ENCODE peak calls at places on chromosomes 16 and 17, in nine cellular contexts. H, P, R, U, D, A, O, K and L are unnamed samples.

GRCh38 chr16:23549938-23550337 is 7.2 kb downstream of the EARS2 start:
- DNase-seq in H (no peak), P (no peak), R (no peak), U (no peak), D (no peak), A (no peak), O (no peak), K (no peak), L (no peak)

GRCh38 chr16:48282636-48283263 is 35.4 kb upstream of the ABCC11 start:
- DNase-seq in H (no peak), P (no peak), R (no peak), U (no peak), D (no peak), A (no peak), O (no peak), K (no peak), L (no peak)

GRCh38 chr17:47224971-47225370 is 15.8 kb downstream of the MYL4 start:
- DNase-seq in H (no peak), P (no peak), R (no peak), U (no peak), D (no peak), A (no peak), O (no peak), K (no peak), L (no peak)

GRCh38 chr16:84085271-84085667 is 31.5 kb downstream of the MBTPS1 start:
- DNase-seq in H (no peak), P (no peak), R (no peak), U (no peak), D (no peak), A (no peak), O (no peak), K (no peak), L (no peak)

GRCh38 chr16:75198135-75198600 is 8.8 kb downstream of the CTRB2 start:
- DNase-seq in H (no peak), P (no peak), R (no peak), U (no peak), D (no peak), A (no peak), O (no peak), K (peak; percentile 16), L (peak; percentile 33)

GRCh38 chr17:30519707-30520106 is 42.5 kb downstream of the GOSR1 start:
- DNase-seq in H (no peak), P (no peak), R (no peak), U (no peak), D (peak; percentile 78), A (no peak), O (no peak), K (peak; percentile 80), L (no peak)

GRCh38 chr16:50366126-50366525 is 2.7 kb downstream of the BRD7 start:
- DNase-seq in H (no peak), P (no peak), R (no peak), U (no peak), D (no peak), A (no peak), O (no peak), K (no peak), L (no peak)

GRCh38 chr17:64442550-64442971 is 6.4 kb upstream of the MILR1 start:
- DNase-seq in H (no peak), P (no peak), R (no peak), U (no peak), D (no peak), A (no peak), O (no peak), K (peak; percentile 41), L (peak; percentile 50)

GRCh38 chr17:37361543-37361942 is 14.2 kb upstream of the C17orf78 start:
- DNase-seq in H (no peak), P (no peak), R (no peak), U (no peak), D (no peak), A (no peak), O (no peak), K (no peak), L (no peak)

GRCh38 chr17:68600123-68600880 is 865 bp downstream of the FAM20A start:
- DNase-seq in H (no peak), P (peak; percentile 42), R (no peak), U (no peak), D (no peak), A (no peak), O (no peak), K (no peak), L (no peak)

GRCh38 chr16:66856184-66856730 is 12.0 kb downstream of the CA7 start:
- DNase-seq in H (no peak), P (no peak), R (no peak), U (no peak), D (no peak), A (no peak), O (no peak), K (no peak), L (no peak)

GRCh38 chr17:39823407-39824054 is 40.6 kb downstream of the IKZF3 start:
- DNase-seq in H (no peak), P (no peak), R (no peak), U (no peak), D (no peak), A (no peak), O (no peak), K (no peak), L (no peak)

GRCh38 chr17:17025621-17026020 is 16.6 kb upstream of the MPRIP start:
- DNase-seq in H (no peak), P (no peak), R (no peak), U (no peak), D (no peak), A (no peak), O (no peak), K (no peak), L (peak; percentile 64)

GRCh38 chr16:75593825-75594820 is 27.9 kb downstream of the GABARAPL2 start:
- DNase-seq in H (no peak), P (no peak), R (no peak), U (no peak), D (peak; percentile 24), A (no peak), O (no peak), K (peak; percentile 4), L (no peak)

GRCh38 chr16:46857261-46857962 is 26.4 kb upstream of the C16orf87 start:
- DNase-seq in H (no peak), P (peak; percentile 7), R (peak; percentile 17), U (no peak), D (peak; percentile 79), A (peak; percentile 24), O (no peak), K (peak; percentile 14), L (peak; percentile 51)

GRCh38 chr17:74419862-74420492 is 11.9 kb upstream of the GPRC5C start:
- DNase-seq in H (no peak), P (no peak), R (no peak), U (no peak), D (no peak), A (no peak), O (no peak), K (no peak), L (no peak)

GRCh38 chr17:45155483-45155882 is 6.2 kb upstream of the HEXIM2 start:
- DNase-seq in H (no peak), P (no peak), R (no peak), U (no peak), D (no peak), A (no peak), O (no peak), K (peak; percentile 1), L (no peak)

GRCh38 chr17:30422171-30422570 is 43.4 kb downstream of the CPD start:
- DNase-seq in H (no peak), P (no peak), R (no peak), U (no peak), D (no peak), A (no peak), O (no peak), K (no peak), L (no peak)

GRCh38 chr16:28264656-28265055 is 27.7 kb upstream of the SBK1 start:
- DNase-seq in H (no peak), P (no peak), R (no peak), U (no peak), D (no peak), A (no peak), O (no peak), K (no peak), L (no peak)

GRCh38 chr16:30535777-30536190 is 1.1 kb upstream of the ZNF747 start:
- DNase-seq in H (no peak), P (peak; percentile 36), R (peak; percentile 75), U (peak; percentile 51), D (peak; percentile 70), A (no peak), O (peak; percentile 72), K (peak; percentile 39), L (peak; percentile 71)

GRCh38 chr17:28970879-28971278 is 19.6 kb upstream of the PHF12 start:
- DNase-seq in H (no peak), P (no peak), R (no peak), U (no peak), D (no peak), A (no peak), O (peak; percentile 47), K (no peak), L (no peak)

GRCh38 chr16:54847207-54847606 is 83.5 kb upstream of the IRX5 start:
- DNase-seq in H (no peak), P (no peak), R (no peak), U (no peak), D (peak; percentile 4), A (no peak), O (no peak), K (no peak), L (no peak)

GRCh38 chr16:30747331-30747730 is 894 bp upstream of the PHKG2 start:
- DNase-seq in H (no peak), P (no peak), R (no peak), U (no peak), D (peak; percentile 72), A (no peak), O (no peak), K (peak; percentile 21), L (no peak)

GRCh38 chr17:2783310-2784030 is 12.8 kb upstream of the RAP1GAP2 start:
- DNase-seq in H (no peak), P (no peak), R (no peak), U (no peak), D (no peak), A (no peak), O (no peak), K (no peak), L (no peak)

GRCh38 chr16:12262454-12263180 is 286.1 kb downstream of the SNX29 start:
- DNase-seq in H (no peak), P (no peak), R (peak; percentile 88), U (no peak), D (peak; percentile 50), A (no peak), O (no peak), K (no peak), L (no peak)

GRCh38 chr17:41147531-41148204 is 2.0 kb downstream of the KRTAP4-5 start:
- DNase-seq in H (no peak), P (no peak), R (no peak), U (no peak), D (no peak), A (no peak), O (no peak), K (no peak), L (no peak)

GRCh38 chr17:74089869-74090464 is 113.5 kb upstream of the RPL38 start:
- DNase-seq in H (no peak), P (peak; percentile 73), R (peak; percentile 77), U (no peak), D (peak; percentile 63), A (peak; percentile 40), O (peak; percentile 26), K (peak; percentile 34), L (peak; percentile 86)

GRCh38 chr16:65274576-65274975 is 152.7 kb upstream of the CDH11 start:
- DNase-seq in H (no peak), P (no peak), R (no peak), U (no peak), D (no peak), A (no peak), O (no peak), K (no peak), L (no peak)

GRCh38 chr16:80148826-80149225 is 392.0 kb upstream of the DYNLRB2 start:
- DNase-seq in H (no peak), P (no peak), R (no peak), U (no peak), D (no peak), A (no peak), O (no peak), K (no peak), L (no peak)

GRCh38 chr16:72840591-72841381 is 207.1 kb downstream of the ZFHX3 start:
- DNase-seq in H (no peak), P (no peak), R (no peak), U (no peak), D (no peak), A (no peak), O (no peak), K (no peak), L (no peak)

GRCh38 chr16:3266873-3267537 is 10.6 kb upstream of the MEFV start:
- DNase-seq in H (no peak), P (no peak), R (peak; percentile 30), U (no peak), D (peak; percentile 35), A (peak; percentile 43), O (no peak), K (no peak), L (peak; percentile 46)